ENCODE peak calls at places on chromosomes 11 and 22, in nine cellular contexts. One of them, this sample, is unnamed.

GRCh38 chr11:17828311-17828751 is 93.8 kb downstream of the KCNC1 start:
- DNase-seq in GOT3: no peak
- DNase-seq in dorsolateral prefrontal cortex: peak; percentile 79
- DNase-seq in Right ventricle myocardium inferior: peak; percentile 78
- DNase-seq in SK-N-DZ: no peak
- DNase-seq in NCI-H2081 treated with DMSO at 0.1 percent for 48 hours: no peak
- DNase-seq in nucleus accumbens: no peak
- DNase-seq in epithelial cell of esophagus: no peak
- DNase-seq in fibroblast of mammary gland: peak; percentile 74
- DNase-seq in this sample: no peak

GRCh38 chr11:22957890-22958289 is 97.6 kb upstream of the CCDC179 start:
- DNase-seq in dorsolateral prefrontal cortex: no peak
- DNase-seq in epithelial cell of esophagus: peak; percentile 13
- DNase-seq in fibroblast of mammary gland: no peak
- DNase-seq in GOT3: no peak
- DNase-seq in NCI-H2081 treated with DMSO at 0.1 percent for 48 hours: no peak
- DNase-seq in nucleus accumbens: no peak
- DNase-seq in SK-N-DZ: no peak
- DNase-seq in Right ventricle myocardium inferior: no peak
- DNase-seq in this sample: no peak

GRCh38 chr22:46737976-46738641 is at the start of gene CERK:
- DNase-seq in SK-N-DZ: peak; percentile 64
- DNase-seq in GOT3: no peak
- DNase-seq in fibroblast of mammary gland: peak; percentile 33
- DNase-seq in epithelial cell of esophagus: peak; percentile 74
- DNase-seq in Right ventricle myocardium inferior: peak; percentile 87
- DNase-seq in nucleus accumbens: peak; percentile 46
- DNase-seq in dorsolateral prefrontal cortex: no peak
- DNase-seq in NCI-H2081 treated with DMSO at 0.1 percent for 48 hours: no peak
- DNase-seq in this sample: peak; percentile 82

GRCh38 chr22:44311855-44312170 is 938 bp downstream of the SHISAL1 start:
- DNase-seq in NCI-H2081 treated with DMSO at 0.1 percent for 48 hours: no peak
- DNase-seq in SK-N-DZ: no peak
- DNase-seq in Right ventricle myocardium inferior: no peak
- DNase-seq in nucleus accumbens: no peak
- DNase-seq in epithelial cell of esophagus: peak; percentile 79
- DNase-seq in dorsolateral prefrontal cortex: no peak
- DNase-seq in GOT3: no peak
- DNase-seq in fibroblast of mammary gland: peak; percentile 73
- DNase-seq in this sample: no peak

GRCh38 chr22:19041403-19042074 is 80.7 kb downstream of the DGCR2 start:
- DNase-seq in fibroblast of mammary gland: no peak
- DNase-seq in SK-N-DZ: no peak
- DNase-seq in GOT3: no peak
- DNase-seq in dorsolateral prefrontal cortex: peak; percentile 23
- DNase-seq in nucleus accumbens: no peak
- DNase-seq in epithelial cell of esophagus: no peak
- DNase-seq in NCI-H2081 treated with DMSO at 0.1 percent for 48 hours: no peak
- DNase-seq in Right ventricle myocardium inferior: peak; percentile 37
- DNase-seq in this sample: no peak

GRCh38 chr22:43337385-43337784 is 5.8 kb downstream of the SCUBE1 start:
- DNase-seq in nucleus accumbens: no peak
- DNase-seq in epithelial cell of esophagus: no peak
- DNase-seq in SK-N-DZ: no peak
- DNase-seq in fibroblast of mammary gland: no peak
- DNase-seq in NCI-H2081 treated with DMSO at 0.1 percent for 48 hours: no peak
- DNase-seq in dorsolateral prefrontal cortex: no peak
- DNase-seq in GOT3: no peak
- DNase-seq in Right ventricle myocardium inferior: no peak
- DNase-seq in this sample: no peak

GRCh38 chr22:37403267-37403960 is 23.9 kb downstream of the ELFN2 start:
- DNase-seq in epithelial cell of esophagus: no peak
- DNase-seq in GOT3: no peak
- DNase-seq in nucleus accumbens: no peak
- DNase-seq in fibroblast of mammary gland: no peak
- DNase-seq in SK-N-DZ: peak; percentile 17
- DNase-seq in Right ventricle myocardium inferior: no peak
- DNase-seq in NCI-H2081 treated with DMSO at 0.1 percent for 48 hours: no peak
- DNase-seq in dorsolateral prefrontal cortex: no peak
- DNase-seq in this sample: no peak

GRCh38 chr11:64855596-64856304 is 11.3 kb upstream of the CDC42BPG start:
- DNase-seq in dorsolateral prefrontal cortex: no peak
- DNase-seq in nucleus accumbens: no peak
- DNase-seq in SK-N-DZ: no peak
- DNase-seq in GOT3: no peak
- DNase-seq in epithelial cell of esophagus: no peak
- DNase-seq in Right ventricle myocardium inferior: no peak
- DNase-seq in NCI-H2081 treated with DMSO at 0.1 percent for 48 hours: no peak
- DNase-seq in fibroblast of mammary gland: no peak
- DNase-seq in this sample: no peak

This sample was measured in activated T-cell treated with anti-CD3 and anti-CD28 coated beads, Interleukin-2, amount 50 U/mL, for 1 hour.